ENCODE peak calls at places on chromosomes 6 and 20, in four cellular contexts. N is WTC11, T is GM06990, C is mammary epithelial cell. J is an unnamed sample.

GRCh38 chr6:130107710-130108109 is 89.3 kb downstream of the L3MBTL3 start:
- DNase-seq in N (no peak), T (no peak), C (no peak), J (no peak)

GRCh38 chr20:24685736-24686135 is 216.3 kb downstream of the SYNDIG1 start:
- DNase-seq in N (no peak), T (no peak), C (no peak), J (no peak)

GRCh38 chr6:146785001-146785585 is 186.3 kb downstream of the ADGB start:
- DNase-seq in N (no peak), T (no peak), C (peak), J (peak)

GRCh38 chr20:63186528-63187316 is 29.2 kb downstream of the YTHDF1 start:
- DNase-seq in N (no peak), T (no peak), C (peak), J (peak)

GRCh38 chr6:74409447-74409846 is 713.4 kb downstream of the CD109 start:
- DNase-seq in N (no peak), T (peak), C (peak), J (peak)

GRCh38 chr6:131400054-131400781 is 172.8 kb upstream of the ARG1 start:
- DNase-seq in N (no peak), T (no peak), C (peak), J (peak)

GRCh38 chr6:26284537-26285142 is 80.4 kb upstream of the BTN3A2 start:
- DNase-seq in N (peak), T (peak), C (peak), J (peak)

GRCh38 chr20:48331518-48332286 is 496.1 kb downstream of the PREX1 start:
- DNase-seq in N (no peak), T (no peak), C (no peak), J (no peak)

GRCh38 chr6:121523628-121524027 is 88.2 kb downstream of the GJA1 start:
- DNase-seq in N (no peak), T (no peak), C (no peak), J (peak)

GRCh38 chr6:1645466-1646185 is 35.9 kb downstream of the FOXC1 start:
- DNase-seq in N (no peak), T (no peak), C (no peak), J (no peak)

GRCh38 chr20:51378171-51378928 is 164.2 kb downstream of the NFATC2 start:
- DNase-seq in N (peak), T (no peak), C (no peak), J (no peak)

GRCh38 chr6:169074551-169074950 is 179.1 kb downstream of the THBS2 start:
- DNase-seq in N (no peak), T (no peak), C (no peak), J (peak)

GRCh38 chr20:38726849-38727601 is 2.7 kb downstream of the SLC32A1 start:
- DNase-seq in N (peak), T (peak), C (no peak), J (no peak)

GRCh38 chr6:72032056-72032455 is 145.7 kb downstream of the RIMS1 start:
- DNase-seq in N (no peak), T (no peak), C (peak), J (peak)

GRCh38 chr6:140174509-140174908 is 800.1 kb upstream of the CITED2 start:
- DNase-seq in N (no peak), T (no peak), C (peak), J (peak)

GRCh38 chr20:61990484-61990883 is 75.2 kb downstream of the TAF4 start:
- DNase-seq in N (no peak), T (no peak), C (no peak), J (no peak)